ENCODE peak calls at places on chromosomes 2 and 18, in eight cellular contexts. One of them, this sample, is unnamed.

GRCh38 chr18:46481048-46481846 is 175.8 kb downstream of the LOXHD1 start:
- DNase-seq in sigmoid colon: no peak
- DNase-seq in dorsolateral prefrontal cortex: no peak
- DNase-seq in left ventricle myocardium inferior: peak
- DNase-seq in cardiac fibroblast: peak
- DNase-seq in brain microvascular endothelial cell: peak
- DNase-seq in fibroblast of lung: peak
- DNase-seq in stomach: peak
- DNase-seq in this sample: peak

GRCh38 chr18:22172594-22173049 is 3.2 kb downstream of the GATA6 start:
- DNase-seq in sigmoid colon: no peak
- DNase-seq in dorsolateral prefrontal cortex: no peak
- DNase-seq in left ventricle myocardium inferior: no peak
- DNase-seq in cardiac fibroblast: peak
- DNase-seq in brain microvascular endothelial cell: no peak
- DNase-seq in fibroblast of lung: peak
- DNase-seq in stomach: no peak
- DNase-seq in this sample: no peak

GRCh38 chr2:148541792-148542191 is 102.8 kb upstream of the EPC2 start:
- DNase-seq in sigmoid colon: no peak
- DNase-seq in dorsolateral prefrontal cortex: no peak
- DNase-seq in left ventricle myocardium inferior: no peak
- DNase-seq in cardiac fibroblast: no peak
- DNase-seq in brain microvascular endothelial cell: no peak
- DNase-seq in fibroblast of lung: no peak
- DNase-seq in stomach: no peak
- DNase-seq in this sample: no peak

GRCh38 chr2:69074926-69075325 is 61.9 kb downstream of the ANTXR1 start:
- DNase-seq in sigmoid colon: no peak
- DNase-seq in dorsolateral prefrontal cortex: no peak
- DNase-seq in left ventricle myocardium inferior: no peak
- DNase-seq in cardiac fibroblast: no peak
- DNase-seq in brain microvascular endothelial cell: no peak
- DNase-seq in fibroblast of lung: no peak
- DNase-seq in stomach: no peak
- DNase-seq in this sample: no peak

GRCh38 chr2:226380679-226381078 is 418.9 kb downstream of the IRS1 start:
- DNase-seq in sigmoid colon: no peak
- DNase-seq in dorsolateral prefrontal cortex: no peak
- DNase-seq in left ventricle myocardium inferior: peak
- DNase-seq in cardiac fibroblast: no peak
- DNase-seq in brain microvascular endothelial cell: no peak
- DNase-seq in fibroblast of lung: no peak
- DNase-seq in stomach: no peak
- DNase-seq in this sample: no peak

GRCh38 chr2:101418704-101419663 is 31.7 kb upstream of the CREG2 start:
- DNase-seq in sigmoid colon: peak
- DNase-seq in dorsolateral prefrontal cortex: no peak
- DNase-seq in left ventricle myocardium inferior: no peak
- DNase-seq in cardiac fibroblast: peak
- DNase-seq in brain microvascular endothelial cell: peak
- DNase-seq in fibroblast of lung: peak
- DNase-seq in stomach: peak
- DNase-seq in this sample: peak

GRCh38 chr2:196160101-196160500 is 11.3 kb downstream of the STK17B start:
- DNase-seq in sigmoid colon: no peak
- DNase-seq in dorsolateral prefrontal cortex: no peak
- DNase-seq in left ventricle myocardium inferior: no peak
- DNase-seq in cardiac fibroblast: peak
- DNase-seq in brain microvascular endothelial cell: peak
- DNase-seq in fibroblast of lung: peak
- DNase-seq in stomach: no peak
- DNase-seq in this sample: peak

GRCh38 chr2:69053416-69053965 is 40.5 kb downstream of the ANTXR1 start:
- DNase-seq in sigmoid colon: no peak
- DNase-seq in dorsolateral prefrontal cortex: no peak
- DNase-seq in left ventricle myocardium inferior: no peak
- DNase-seq in cardiac fibroblast: no peak
- DNase-seq in brain microvascular endothelial cell: no peak
- DNase-seq in fibroblast of lung: no peak
- DNase-seq in stomach: no peak
- DNase-seq in this sample: no peak

GRCh38 chr2:217338306-217338916 is 478.5 kb upstream of the TNP1 start:
- DNase-seq in sigmoid colon: peak
- DNase-seq in dorsolateral prefrontal cortex: no peak
- DNase-seq in left ventricle myocardium inferior: no peak
- DNase-seq in cardiac fibroblast: peak
- DNase-seq in brain microvascular endothelial cell: no peak
- DNase-seq in fibroblast of lung: peak
- DNase-seq in stomach: no peak
- DNase-seq in this sample: peak

GRCh38 chr18:31875301-31875700 is 67.6 kb downstream of the TRAPPC8 start:
- DNase-seq in sigmoid colon: no peak
- DNase-seq in dorsolateral prefrontal cortex: no peak
- DNase-seq in left ventricle myocardium inferior: no peak
- DNase-seq in cardiac fibroblast: no peak
- DNase-seq in brain microvascular endothelial cell: no peak
- DNase-seq in fibroblast of lung: no peak
- DNase-seq in stomach: no peak
- DNase-seq in this sample: no peak

GRCh38 chr18:32049393-32050161 is 31.0 kb downstream of the RNF125 start:
- DNase-seq in sigmoid colon: no peak
- DNase-seq in dorsolateral prefrontal cortex: no peak
- DNase-seq in left ventricle myocardium inferior: peak
- DNase-seq in cardiac fibroblast: no peak
- DNase-seq in brain microvascular endothelial cell: no peak
- DNase-seq in fibroblast of lung: no peak
- DNase-seq in stomach: peak
- DNase-seq in this sample: no peak

GRCh38 chr2:3664118-3664517 is 6.1 kb downstream of the ALLC start:
- DNase-seq in sigmoid colon: no peak
- DNase-seq in dorsolateral prefrontal cortex: no peak
- DNase-seq in left ventricle myocardium inferior: no peak
- DNase-seq in cardiac fibroblast: no peak
- DNase-seq in brain microvascular endothelial cell: no peak
- DNase-seq in fibroblast of lung: no peak
- DNase-seq in stomach: no peak
- DNase-seq in this sample: no peak

GRCh38 chr2:108215794-108216211 is 24.0 kb upstream of the SULT1C3 start:
- DNase-seq in sigmoid colon: no peak
- DNase-seq in dorsolateral prefrontal cortex: no peak
- DNase-seq in left ventricle myocardium inferior: no peak
- DNase-seq in cardiac fibroblast: peak
- DNase-seq in brain microvascular endothelial cell: peak
- DNase-seq in fibroblast of lung: peak
- DNase-seq in stomach: peak
- DNase-seq in this sample: peak
- H3K4me3 ChIP-seq in sigmoid colon: no peak
- H3K4me3 ChIP-seq in dorsolateral prefrontal cortex: no peak
- H3K4me3 ChIP-seq in left ventricle myocardium inferior: no peak
- H3K4me3 ChIP-seq in cardiac fibroblast: no peak
- H3K4me3 ChIP-seq in brain microvascular endothelial cell: no peak
- H3K4me3 ChIP-seq in fibroblast of lung: no peak
- H3K4me3 ChIP-seq in stomach: no peak
- H3K4me3 ChIP-seq in this sample: no peak

GRCh38 chr2:32810909-32811495 is 135.8 kb upstream of the LTBP1 start:
- DNase-seq in sigmoid colon: no peak
- DNase-seq in dorsolateral prefrontal cortex: no peak
- DNase-seq in left ventricle myocardium inferior: no peak
- DNase-seq in cardiac fibroblast: no peak
- DNase-seq in brain microvascular endothelial cell: no peak
- DNase-seq in fibroblast of lung: peak
- DNase-seq in stomach: no peak
- DNase-seq in this sample: no peak
- TF ChIP-seq CTCF in sigmoid colon: no peak
- TF ChIP-seq CTCF in dorsolateral prefrontal cortex: no peak
- TF ChIP-seq CTCF in left ventricle myocardium inferior: no peak
- TF ChIP-seq CTCF in cardiac fibroblast: no peak
- TF ChIP-seq CTCF in brain microvascular endothelial cell: no peak
- TF ChIP-seq CTCF in fibroblast of lung: no peak
- TF ChIP-seq CTCF in stomach: no peak
- TF ChIP-seq CTCF in this sample: no peak

GRCh38 chr2:174335605-174336402 is 1.1 kb downstream of the SP9 start:
- DNase-seq in sigmoid colon: peak
- DNase-seq in dorsolateral prefrontal cortex: no peak
- DNase-seq in left ventricle myocardium inferior: no peak
- DNase-seq in cardiac fibroblast: no peak
- DNase-seq in brain microvascular endothelial cell: no peak
- DNase-seq in fibroblast of lung: no peak
- DNase-seq in stomach: no peak
- DNase-seq in this sample: no peak
- H3K4me3 ChIP-seq in sigmoid colon: peak
- H3K4me3 ChIP-seq in dorsolateral prefrontal cortex: peak
- H3K4me3 ChIP-seq in left ventricle myocardium inferior: peak
- H3K4me3 ChIP-seq in cardiac fibroblast: peak
- H3K4me3 ChIP-seq in brain microvascular endothelial cell: peak
- H3K4me3 ChIP-seq in fibroblast of lung: no peak
- H3K4me3 ChIP-seq in stomach: peak
- H3K4me3 ChIP-seq in this sample: peak

DNA sequence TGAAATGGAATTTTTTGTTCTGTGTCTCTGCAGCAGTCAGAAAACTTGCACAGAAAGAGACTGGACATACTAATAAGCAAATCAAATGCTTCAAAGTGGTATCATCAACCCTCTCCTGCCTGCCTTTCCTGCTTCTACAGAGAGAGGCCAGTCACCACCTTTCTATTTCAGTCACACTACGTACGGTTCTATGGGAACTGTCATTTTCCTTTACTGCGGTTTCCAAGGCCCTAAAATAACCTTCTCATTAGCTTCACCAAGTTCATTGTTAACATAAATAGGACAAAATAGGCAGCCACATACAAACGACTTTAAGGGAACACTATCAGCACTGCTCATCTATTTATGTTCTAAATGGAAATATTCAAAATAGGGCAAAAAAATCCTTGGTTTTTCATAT is 86.6 kb downstream of the METTL8 start:
- DNase-seq in sigmoid colon: no peak
- DNase-seq in dorsolateral prefrontal cortex: no peak
- DNase-seq in left ventricle myocardium inferior: no peak
- DNase-seq in cardiac fibroblast: peak
- DNase-seq in brain microvascular endothelial cell: peak
- DNase-seq in fibroblast of lung: no peak
- DNase-seq in stomach: no peak
- DNase-seq in this sample: no peak
- TF ChIP-seq CTCF in sigmoid colon: no peak
- TF ChIP-seq CTCF in dorsolateral prefrontal cortex: no peak
- TF ChIP-seq CTCF in left ventricle myocardium inferior: peak
- TF ChIP-seq CTCF in cardiac fibroblast: no peak
- TF ChIP-seq CTCF in brain microvascular endothelial cell: peak
- TF ChIP-seq CTCF in fibroblast of lung: no peak
- TF ChIP-seq CTCF in stomach: no peak
- TF ChIP-seq CTCF in this sample: no peak

DNA sequence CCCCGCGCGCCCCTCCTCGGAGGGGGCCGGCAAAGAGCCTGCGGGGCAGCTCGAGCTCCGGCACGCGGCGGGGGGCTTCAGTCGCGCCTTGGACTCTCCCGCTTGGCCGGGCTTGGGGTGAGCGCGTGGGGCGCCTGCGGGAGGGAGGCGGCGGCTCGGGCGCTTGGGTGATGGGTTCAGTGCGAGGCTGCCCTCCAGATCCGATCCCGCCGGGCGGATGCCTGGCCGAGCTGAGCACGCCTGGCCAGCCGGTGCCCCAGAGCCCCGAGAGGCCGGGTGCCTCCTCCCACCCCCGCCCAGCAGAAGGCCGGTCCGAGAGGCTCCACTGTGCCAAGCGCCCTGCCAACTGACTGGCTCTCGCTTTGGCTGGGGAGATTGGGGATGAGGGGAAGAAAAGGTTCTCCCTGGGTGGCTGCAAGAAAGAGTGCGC is 276 bp upstream of the NXPH2 start:
- DNase-seq in sigmoid colon: no peak
- DNase-seq in dorsolateral prefrontal cortex: no peak
- DNase-seq in left ventricle myocardium inferior: no peak
- DNase-seq in cardiac fibroblast: no peak
- DNase-seq in brain microvascular endothelial cell: no peak
- DNase-seq in fibroblast of lung: no peak
- DNase-seq in stomach: no peak
- DNase-seq in this sample: no peak
- H3K4me3 ChIP-seq in sigmoid colon: peak
- H3K4me3 ChIP-seq in dorsolateral prefrontal cortex: peak
- H3K4me3 ChIP-seq in left ventricle myocardium inferior: peak
- H3K4me3 ChIP-seq in cardiac fibroblast: no peak
- H3K4me3 ChIP-seq in brain microvascular endothelial cell: no peak
- H3K4me3 ChIP-seq in fibroblast of lung: no peak
- H3K4me3 ChIP-seq in stomach: peak
- H3K4me3 ChIP-seq in this sample: no peak

GRCh38 chr2:212595036-212595654 is 56.5 kb upstream of the ERBB4 start:
- DNase-seq in sigmoid colon: no peak
- DNase-seq in dorsolateral prefrontal cortex: no peak
- DNase-seq in left ventricle myocardium inferior: no peak
- DNase-seq in cardiac fibroblast: peak
- DNase-seq in brain microvascular endothelial cell: no peak
- DNase-seq in fibroblast of lung: peak
- DNase-seq in stomach: no peak
- DNase-seq in this sample: peak
- TF ChIP-seq CTCF in sigmoid colon: no peak
- TF ChIP-seq CTCF in dorsolateral prefrontal cortex: peak
- TF ChIP-seq CTCF in left ventricle myocardium inferior: no peak
- TF ChIP-seq CTCF in cardiac fibroblast: peak
- TF ChIP-seq CTCF in brain microvascular endothelial cell: peak
- TF ChIP-seq CTCF in fibroblast of lung: peak
- TF ChIP-seq CTCF in stomach: no peak
- TF ChIP-seq CTCF in this sample: no peak

This sample was measured in fibroblast of villous mesenchyme.